ENCODE peak calls at places on chromosome 6, in seven cellular contexts. One of them, this sample, is unnamed. For H3K4me1, the result is how much of the 10 kb centered on the place peaks cover.

GRCh38 chr6:47599512-47599911 is 98.9 kb upstream of the ADGRF4 start:
- DNase-seq in neural progenitor cell: no peak
- DNase-seq in colonic mucosa: no peak
- DNase-seq in GM23248: no peak
- DNase-seq in astrocyte: no peak
- DNase-seq in endodermal cell: no peak
- DNase-seq in IMR-90: no peak
- DNase-seq in this sample: no peak

GRCh38 chr6:160755168-160755567 is 53.1 kb downstream of the PLG start:
- DNase-seq in neural progenitor cell: no peak
- DNase-seq in colonic mucosa: no peak
- DNase-seq in GM23248: no peak
- DNase-seq in astrocyte: no peak
- DNase-seq in endodermal cell: no peak
- DNase-seq in IMR-90: no peak
- DNase-seq in this sample: no peak

GRCh38 chr6:127606131-127606562 is 29.2 kb downstream of the C6orf58 start:
- DNase-seq in neural progenitor cell: peak
- DNase-seq in colonic mucosa: no peak
- DNase-seq in GM23248: peak
- DNase-seq in astrocyte: peak
- DNase-seq in endodermal cell: peak
- DNase-seq in IMR-90: peak
- DNase-seq in this sample: peak

GRCh38 chr6:147774856-147775255 is 266.4 kb downstream of the SAMD5 start:
- DNase-seq in neural progenitor cell: peak
- DNase-seq in colonic mucosa: no peak
- DNase-seq in GM23248: no peak
- DNase-seq in astrocyte: no peak
- DNase-seq in endodermal cell: peak
- DNase-seq in IMR-90: no peak
- DNase-seq in this sample: no peak

GRCh38 chr6:144152334-144152900 is 2.1 kb downstream of the STX11 start:
- DNase-seq in neural progenitor cell: no peak
- DNase-seq in colonic mucosa: no peak
- DNase-seq in GM23248: no peak
- DNase-seq in astrocyte: no peak
- DNase-seq in endodermal cell: no peak
- DNase-seq in IMR-90: no peak
- DNase-seq in this sample: no peak

GRCh38 chr6:4153514-4153985 is 18.2 kb upstream of the ECI2 start:
- DNase-seq in neural progenitor cell: no peak
- DNase-seq in colonic mucosa: no peak
- DNase-seq in GM23248: no peak
- DNase-seq in astrocyte: no peak
- DNase-seq in endodermal cell: no peak
- DNase-seq in IMR-90: no peak
- DNase-seq in this sample: no peak

GRCh38 chr6:39980839-39981580 is 46.7 kb upstream of the MOCS1 start:
- DNase-seq in neural progenitor cell: peak
- DNase-seq in colonic mucosa: peak
- DNase-seq in GM23248: peak
- DNase-seq in astrocyte: peak
- DNase-seq in endodermal cell: peak
- DNase-seq in IMR-90: peak
- DNase-seq in this sample: peak

GRCh38 chr6:147986891-147987290 is 355.7 kb upstream of the SASH1 start:
- DNase-seq in neural progenitor cell: no peak
- DNase-seq in colonic mucosa: no peak
- DNase-seq in GM23248: no peak
- DNase-seq in astrocyte: no peak
- DNase-seq in endodermal cell: no peak
- DNase-seq in IMR-90: no peak
- DNase-seq in this sample: no peak

GRCh38 chr6:10586302-10586701 is 65.2 kb downstream of the GCNT2 start:
- DNase-seq in neural progenitor cell: peak
- DNase-seq in colonic mucosa: no peak
- DNase-seq in GM23248: no peak
- DNase-seq in astrocyte: peak
- DNase-seq in endodermal cell: peak
- DNase-seq in IMR-90: no peak
- DNase-seq in this sample: no peak

GRCh38 chr6:100453701-100454521 is 10.8 kb downstream of the SIM1 start:
- DNase-seq in neural progenitor cell: peak
- DNase-seq in colonic mucosa: no peak
- DNase-seq in GM23248: no peak
- DNase-seq in astrocyte: no peak
- DNase-seq in endodermal cell: peak
- DNase-seq in IMR-90: no peak
- DNase-seq in this sample: no peak

GRCh38 chr6:113181164-113181563 is 676.0 kb upstream of the MARCKS start:
- DNase-seq in neural progenitor cell: no peak
- DNase-seq in colonic mucosa: no peak
- DNase-seq in GM23248: no peak
- DNase-seq in astrocyte: no peak
- DNase-seq in endodermal cell: no peak
- DNase-seq in IMR-90: no peak
- DNase-seq in this sample: no peak

GRCh38 chr6:144479991-144480390 is 194.9 kb downstream of the UTRN start:
- DNase-seq in neural progenitor cell: no peak
- DNase-seq in colonic mucosa: no peak
- DNase-seq in GM23248: no peak
- DNase-seq in astrocyte: no peak
- DNase-seq in endodermal cell: no peak
- DNase-seq in IMR-90: no peak
- DNase-seq in this sample: no peak

GRCh38 chr6:25377672-25378071 is 98.5 kb downstream of the CARMIL1 start:
- DNase-seq in neural progenitor cell: no peak
- DNase-seq in colonic mucosa: no peak
- DNase-seq in GM23248: no peak
- DNase-seq in astrocyte: no peak
- DNase-seq in endodermal cell: no peak
- DNase-seq in IMR-90: no peak
- DNase-seq in this sample: no peak

GRCh38 chr6:80454197-80454596 is 347.7 kb downstream of the BCKDHB start:
- DNase-seq in neural progenitor cell: no peak
- DNase-seq in colonic mucosa: no peak
- DNase-seq in GM23248: peak
- DNase-seq in astrocyte: peak
- DNase-seq in endodermal cell: no peak
- DNase-seq in IMR-90: peak
- DNase-seq in this sample: peak

GRCh38 chr6:82144007-82144851 is 103.3 kb downstream of the IBTK start:
- DNase-seq in neural progenitor cell: peak
- DNase-seq in colonic mucosa: no peak
- DNase-seq in GM23248: peak
- DNase-seq in astrocyte: peak
- DNase-seq in endodermal cell: no peak
- DNase-seq in IMR-90: peak
- DNase-seq in this sample: peak

GRCh38 chr6:13354331-13355042 is 26.1 kb upstream of the TBC1D7 start:
- DNase-seq in neural progenitor cell: no peak
- DNase-seq in colonic mucosa: no peak
- DNase-seq in GM23248: peak
- DNase-seq in astrocyte: peak
- DNase-seq in endodermal cell: no peak
- DNase-seq in IMR-90: peak
- DNase-seq in this sample: peak

GRCh38 chr6:100472674-100473073 is 8.0 kb upstream of the SIM1 start:
- DNase-seq in neural progenitor cell: no peak
- DNase-seq in colonic mucosa: no peak
- DNase-seq in GM23248: peak
- DNase-seq in astrocyte: peak
- DNase-seq in endodermal cell: no peak
- DNase-seq in IMR-90: peak
- DNase-seq in this sample: no peak

GRCh38 chr6:148064406-148065134 is 278.1 kb upstream of the SASH1 start:
- DNase-seq in neural progenitor cell: no peak
- DNase-seq in colonic mucosa: no peak
- DNase-seq in GM23248: peak
- DNase-seq in astrocyte: peak
- DNase-seq in endodermal cell: no peak
- DNase-seq in IMR-90: peak
- DNase-seq in this sample: peak

GRCh38 chr6:142932788-142933362 is 12.1 kb downstream of the HIVEP2 start:
- DNase-seq in neural progenitor cell: no peak
- DNase-seq in colonic mucosa: no peak
- DNase-seq in GM23248: no peak
- DNase-seq in astrocyte: no peak
- DNase-seq in endodermal cell: no peak
- DNase-seq in IMR-90: no peak
- DNase-seq in this sample: no peak

GRCh38 chr6:3340891-3341290 is 82.1 kb downstream of the PSMG4 start:
- DNase-seq in neural progenitor cell: no peak
- DNase-seq in colonic mucosa: no peak
- DNase-seq in GM23248: peak
- DNase-seq in astrocyte: peak
- DNase-seq in endodermal cell: peak
- DNase-seq in IMR-90: peak
- DNase-seq in this sample: peak

GRCh38 chr6:16419636-16420331 is 181.4 kb downstream of the GMPR start:
- DNase-seq in neural progenitor cell: no peak
- DNase-seq in colonic mucosa: no peak
- DNase-seq in GM23248: no peak
- DNase-seq in astrocyte: no peak
- DNase-seq in endodermal cell: no peak
- DNase-seq in IMR-90: no peak
- DNase-seq in this sample: no peak
- H3K4me3 ChIP-seq in neural progenitor cell: no peak
- H3K4me3 ChIP-seq in colonic mucosa: no peak
- H3K4me3 ChIP-seq in GM23248: no peak
- H3K4me3 ChIP-seq in astrocyte: no peak
- H3K4me3 ChIP-seq in endodermal cell: no peak
- H3K4me3 ChIP-seq in IMR-90: no peak
- H3K4me3 ChIP-seq in this sample: no peak

GRCh38 chr6:89388846-89389245 is 23.2 kb downstream of the RRAGD start:
- DNase-seq in neural progenitor cell: no peak
- DNase-seq in colonic mucosa: no peak
- DNase-seq in GM23248: no peak
- DNase-seq in astrocyte: no peak
- DNase-seq in endodermal cell: no peak
- DNase-seq in IMR-90: no peak
- DNase-seq in this sample: no peak
- H3K9ac ChIP-seq in neural progenitor cell: no peak
- H3K9ac ChIP-seq in colonic mucosa: no peak
- H3K9ac ChIP-seq in GM23248: no peak
- H3K9ac ChIP-seq in astrocyte: no peak
- H3K9ac ChIP-seq in endodermal cell: no peak
- H3K9ac ChIP-seq in IMR-90: no peak
- H3K9ac ChIP-seq in this sample: no peak

DNA sequence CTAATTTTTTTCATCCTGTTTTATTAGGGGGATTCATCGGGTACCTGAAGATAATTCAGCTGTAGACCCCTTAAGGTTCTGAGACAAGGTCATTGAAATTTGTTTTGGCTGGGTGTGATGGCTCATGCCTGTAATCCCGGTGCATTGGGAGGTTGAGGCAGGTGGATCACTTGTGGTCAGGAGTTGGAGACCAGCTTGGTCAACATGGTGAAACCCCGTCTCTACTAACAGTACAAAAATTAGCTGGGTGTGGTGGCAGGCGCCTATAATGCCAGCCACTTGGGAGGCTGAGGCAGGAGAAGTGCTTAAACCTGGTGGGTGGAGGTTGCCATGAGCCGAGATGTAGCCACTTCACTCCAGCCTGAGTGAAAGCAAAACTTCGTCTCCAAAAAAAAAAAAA is 10.9 kb downstream of the SRSF3 start:
- DNase-seq in neural progenitor cell: no peak
- DNase-seq in colonic mucosa: no peak
- DNase-seq in GM23248: no peak
- DNase-seq in astrocyte: no peak
- DNase-seq in endodermal cell: no peak
- DNase-seq in IMR-90: no peak
- DNase-seq in this sample: no peak
- H3K4me1 ChIP-seq in neural progenitor cell: under half
- H3K4me1 ChIP-seq in colonic mucosa: under half
- H3K4me1 ChIP-seq in GM23248: half or more
- H3K4me1 ChIP-seq in astrocyte: under half
- H3K4me1 ChIP-seq in endodermal cell: under half
- H3K4me1 ChIP-seq in IMR-90: under half
- H3K4me1 ChIP-seq in this sample: half or more

DNA sequence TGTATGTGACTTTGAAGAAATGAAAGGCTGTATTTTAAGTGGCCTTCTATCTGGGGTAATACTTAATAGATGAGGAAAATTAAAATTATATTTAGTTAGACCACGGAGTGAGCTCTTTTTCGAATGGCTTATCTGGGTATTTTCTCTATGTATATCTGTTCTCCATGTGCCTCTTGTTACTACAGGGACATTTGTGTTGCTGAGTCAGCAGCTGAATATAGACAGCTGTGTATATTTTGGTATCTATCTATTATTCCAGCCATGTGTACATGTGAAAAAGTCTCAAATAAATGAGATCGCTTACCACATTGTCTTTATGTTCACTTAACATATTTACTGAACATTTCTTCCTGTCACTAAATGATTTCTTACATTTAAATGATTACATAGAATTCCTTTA is 57.2 kb downstream of the TMEM200A start:
- DNase-seq in neural progenitor cell: no peak
- DNase-seq in colonic mucosa: no peak
- DNase-seq in GM23248: no peak
- DNase-seq in astrocyte: no peak
- DNase-seq in endodermal cell: no peak
- DNase-seq in IMR-90: peak
- DNase-seq in this sample: no peak
- H3K4me3 ChIP-seq in neural progenitor cell: no peak
- H3K4me3 ChIP-seq in colonic mucosa: no peak
- H3K4me3 ChIP-seq in GM23248: no peak
- H3K4me3 ChIP-seq in astrocyte: no peak
- H3K4me3 ChIP-seq in endodermal cell: no peak
- H3K4me3 ChIP-seq in IMR-90: no peak
- H3K4me3 ChIP-seq in this sample: no peak

DNA sequence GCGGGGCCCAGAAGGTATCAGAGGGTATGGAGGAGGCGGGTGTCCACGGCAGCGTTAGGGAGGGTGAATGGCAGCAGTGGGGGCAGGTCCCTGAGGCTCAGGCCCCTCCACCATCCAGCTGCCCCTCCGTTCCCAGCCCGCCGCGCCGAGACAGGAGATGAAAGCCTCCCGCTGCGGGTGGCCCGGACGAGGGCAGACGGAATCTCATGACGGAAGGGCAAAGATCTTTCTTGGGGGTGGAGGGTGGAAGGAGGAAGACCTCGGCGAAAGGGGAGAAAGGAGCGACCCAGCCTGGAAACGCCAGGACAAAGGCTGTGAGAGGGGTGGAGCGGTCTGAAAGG is 441 bp downstream of the MICAL1 start:
- DNase-seq in neural progenitor cell: no peak
- DNase-seq in colonic mucosa: no peak
- DNase-seq in GM23248: peak
- DNase-seq in astrocyte: no peak
- DNase-seq in endodermal cell: no peak
- DNase-seq in IMR-90: no peak
- DNase-seq in this sample: peak
- H3K9ac ChIP-seq in neural progenitor cell: peak
- H3K9ac ChIP-seq in colonic mucosa: peak
- H3K9ac ChIP-seq in GM23248: peak
- H3K9ac ChIP-seq in astrocyte: peak
- H3K9ac ChIP-seq in endodermal cell: peak
- H3K9ac ChIP-seq in IMR-90: peak
- H3K9ac ChIP-seq in this sample: peak

GRCh38 chr6:7222197-7222596 is 90.8 kb downstream of the SSR1 start:
- DNase-seq in neural progenitor cell: no peak
- DNase-seq in colonic mucosa: no peak
- DNase-seq in GM23248: no peak
- DNase-seq in astrocyte: no peak
- DNase-seq in endodermal cell: no peak
- DNase-seq in IMR-90: no peak
- DNase-seq in this sample: no peak
- H3K4me1 ChIP-seq in neural progenitor cell: under half
- H3K4me1 ChIP-seq in colonic mucosa: under half
- H3K4me1 ChIP-seq in GM23248: under half
- H3K4me1 ChIP-seq in astrocyte: under half
- H3K4me1 ChIP-seq in endodermal cell: under half
- H3K4me1 ChIP-seq in IMR-90: under half
- H3K4me1 ChIP-seq in this sample: under half

GRCh38 chr6:48689498-48689897 is 578.5 kb upstream of the PTCHD4 start:
- DNase-seq in neural progenitor cell: no peak
- DNase-seq in colonic mucosa: no peak
- DNase-seq in GM23248: no peak
- DNase-seq in astrocyte: no peak
- DNase-seq in endodermal cell: no peak
- DNase-seq in IMR-90: no peak
- DNase-seq in this sample: no peak
- H3K4me3 ChIP-seq in neural progenitor cell: no peak
- H3K4me3 ChIP-seq in colonic mucosa: no peak
- H3K4me3 ChIP-seq in GM23248: no peak
- H3K4me3 ChIP-seq in astrocyte: no peak
- H3K4me3 ChIP-seq in endodermal cell: no peak
- H3K4me3 ChIP-seq in IMR-90: no peak
- H3K4me3 ChIP-seq in this sample: no peak